ENCODE peak calls at places on chromosomes 16 and 17, in nine cellular contexts. T is thoracic aorta; K is adipocyte; W is breast epithelium; M is mucosa of descending colon; Z is CD8-positive, alpha-beta T cell; B is astrocyte; F is psoas muscle; A is BE2C. I is an unnamed sample.

GRCh38 chr17:74761419-74761818 is 13.0 kb downstream of the NHERF1 start:
- DNase-seq in Z (no peak), W (no peak), A (no peak), K (no peak), T (no peak), B (no peak), M (no peak), F (no peak), I (no peak)

GRCh38 chr16:74743668-74744299 is 30.8 kb downstream of the FA2H start:
- DNase-seq in F (no peak), B (peak; percentile 55), M (peak; percentile 100), A (peak; percentile 50), K (peak; percentile 50), T (no peak), Z (no peak), W (no peak), I (peak; percentile 30)

GRCh38 chr16:56478228-56479049 is 27.1 kb downstream of the OGFOD1 start:
- DNase-seq in M (no peak), Z (no peak), B (no peak), A (no peak), T (no peak), F (no peak), K (peak; percentile 15), W (no peak), I (no peak)

GRCh38 chr17:64938925-64939474 is 19.7 kb upstream of the LRRC37A3 start:
- DNase-seq in K (peak; percentile 25), T (no peak), F (peak; percentile 59), W (no peak), B (no peak), M (peak; percentile 73), Z (peak; percentile 59), A (peak; percentile 54), I (no peak)

GRCh38 chr16:3902731-3903130 is 22.2 kb upstream of the CREBBP start:
- DNase-seq in K (no peak), Z (no peak), T (no peak), A (no peak), M (no peak), F (no peak), W (no peak), B (no peak), I (no peak)

GRCh38 chr17:39591958-39592954 is 15.5 kb downstream of the NEUROD2 start:
- DNase-seq in F (no peak), Z (no peak), M (peak; percentile 84), W (no peak), A (no peak), K (peak; percentile 62), B (peak; percentile 36), T (no peak), I (no peak)

GRCh38 chr17:58091024-58091567 is 7.9 kb downstream of the DYNLL2 start:
- DNase-seq in M (no peak), F (no peak), W (no peak), B (no peak), K (no peak), A (no peak), T (no peak), Z (no peak), I (no peak)

GRCh38 chr16:4465977-4466779 is 8.2 kb downstream of the NMRAL1 start:
- DNase-seq in Z (peak; percentile 78), T (no peak), B (no peak), M (peak; percentile 30), F (no peak), K (no peak), A (no peak), W (no peak), I (no peak)

GRCh38 chr17:34024303-34025178 is 230.5 kb upstream of the CCL2 start:
- DNase-seq in M (no peak), K (no peak), B (no peak), F (no peak), T (no peak), W (no peak), A (no peak), Z (no peak), I (no peak)

GRCh38 chr17:44024271-44024663 is 9.5 kb upstream of the TMEM101 start:
- DNase-seq in M (no peak), T (no peak), B (no peak), W (no peak), Z (no peak), A (peak; percentile 87), F (no peak), K (no peak), I (no peak)

GRCh38 chr16:53933407-53933806 is 229.5 kb downstream of the FTO start:
- DNase-seq in T (no peak), F (no peak), K (no peak), B (no peak), M (no peak), Z (no peak), W (no peak), A (no peak), I (no peak)

GRCh38 chr16:50644730-50645129 is 36.4 kb downstream of the SNX20 start:
- DNase-seq in W (no peak), F (no peak), A (no peak), T (no peak), M (peak; percentile 24), B (peak; percentile 12), Z (peak; percentile 69), K (peak; percentile 30), I (no peak)

GRCh38 chr16:81521141-81521626 is 76.6 kb downstream of the CMIP start:
- DNase-seq in A (no peak), W (no peak), F (no peak), Z (peak; percentile 87), T (no peak), M (peak; percentile 66), K (no peak), B (no peak), I (no peak)

DNA sequence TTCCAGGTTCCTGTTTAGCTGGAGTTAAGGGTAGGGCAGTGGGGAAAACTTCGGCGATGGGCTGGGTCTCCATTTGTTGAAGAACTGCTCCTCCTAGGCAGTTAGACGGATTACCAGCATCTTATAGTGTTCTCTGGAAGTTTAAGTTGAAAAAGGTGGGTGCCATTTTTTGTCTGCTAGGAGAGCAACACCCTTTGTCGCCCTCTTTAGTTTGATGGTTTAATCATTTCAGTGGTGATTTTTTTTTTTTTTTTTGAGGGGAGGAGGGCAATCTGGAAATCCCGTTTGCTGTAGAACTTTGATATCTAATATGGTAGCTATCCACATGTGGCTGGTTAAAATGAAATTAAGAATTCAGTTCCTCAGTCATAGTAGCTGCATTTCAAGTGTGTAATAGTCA is 4.1 kb downstream of the UBFD1 start:
- DNase-seq in Z (no peak), M (no peak), B (no peak), A (no peak), K (no peak), F (no peak), T (no peak), W (no peak), I (no peak)
- H3K36me3 ChIP-seq in Z (peaks cover 34% of the 10 kb centered on the region), M (peaks cover 4% of the 10 kb centered on the region), B (peaks cover 60% of the 10 kb centered on the region), A (peaks cover 69% of the 10 kb centered on the region), K (peaks cover 72% of the 10 kb centered on the region), F (peaks cover 23% of the 10 kb centered on the region), T (peaks cover 62% of the 10 kb centered on the region), W (peaks cover 6% of the 10 kb centered on the region), I (peaks cover 75% of the 10 kb centered on the region)

DNA sequence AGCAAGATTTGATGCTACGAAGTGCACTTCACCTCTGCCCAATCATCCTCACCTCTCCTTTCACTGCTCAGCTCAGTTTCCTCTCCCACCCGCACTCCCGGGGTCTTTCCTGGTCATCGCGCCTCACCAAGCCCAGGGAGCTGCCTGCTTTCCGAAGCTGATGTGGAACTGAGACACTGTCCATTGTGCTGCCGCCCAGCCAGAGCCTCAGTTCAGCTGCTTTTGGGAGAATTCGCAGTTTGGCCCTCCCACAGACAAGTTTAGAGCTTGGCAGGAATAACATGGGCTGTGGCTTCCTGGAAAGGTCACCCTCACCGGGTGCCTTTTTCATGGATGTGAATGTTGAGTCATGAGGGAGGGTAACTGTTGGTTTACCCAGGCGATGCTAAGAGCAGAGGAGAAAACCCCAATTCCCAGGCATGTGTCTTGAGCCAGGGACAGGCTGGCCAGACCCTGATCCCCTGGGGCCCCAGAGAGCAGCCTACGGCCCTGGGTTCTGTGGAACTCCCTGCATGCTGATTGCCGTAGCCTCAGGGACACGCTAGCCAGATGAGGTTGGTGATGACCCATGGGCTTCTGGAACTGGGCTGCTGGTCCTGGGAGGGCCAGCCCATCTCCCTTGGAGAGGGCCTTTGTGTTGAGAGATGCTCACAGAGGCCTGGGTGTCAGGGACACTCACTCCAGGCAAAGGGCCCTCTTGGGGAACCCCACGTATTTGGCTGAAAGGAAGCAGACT is 1687.5 kb downstream of the TP53TG3F start:
- DNase-seq in F (no peak), M (no peak), W (no peak), A (no peak), T (no peak), Z (peak; percentile 42), K (no peak), B (no peak), I (no peak)
- H3K9me3 ChIP-seq in F (no peaks in the 10 kb centered on the region), M (peaks cover 92% of the 10 kb centered on the region), W (peaks cover 49% of the 10 kb centered on the region), A (peaks cover 8% of the 10 kb centered on the region), T (no peaks in the 10 kb centered on the region), Z (no peaks in the 10 kb centered on the region), K (no peaks in the 10 kb centered on the region), B (peaks cover 29% of the 10 kb centered on the region), I (no peaks in the 10 kb centered on the region)

DNA sequence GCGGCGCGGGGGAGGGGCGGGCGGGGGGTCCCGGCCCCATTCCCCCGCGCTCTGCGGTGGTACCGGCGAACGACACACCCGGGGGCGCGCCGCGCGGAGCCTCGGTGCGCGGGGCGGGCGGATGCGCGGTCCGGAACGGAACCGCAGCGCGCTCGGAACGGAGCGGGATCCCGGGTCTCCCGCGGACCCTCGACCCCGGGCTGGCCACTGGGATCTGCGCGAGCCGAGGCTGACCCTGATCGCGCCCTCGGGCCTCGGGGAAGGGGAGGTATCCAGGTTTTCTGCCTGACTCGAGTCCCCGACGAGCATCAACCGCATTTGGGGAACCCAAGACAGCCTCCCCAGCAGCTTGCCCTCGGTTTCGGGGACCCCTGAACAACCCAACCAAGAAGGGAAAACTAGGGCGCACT is 361 bp downstream of the BEAN1 start:
- DNase-seq in K (no peak), A (no peak), Z (no peak), F (no peak), B (no peak), M (no peak), W (no peak), T (no peak), I (no peak)
- H3K4me3 ChIP-seq in K (peak overlapping the region; percentile 65), A (no peak overlapping the region), Z (peak overlapping the region; percentile 33), F (peak overlapping the region; percentile 62), B (peak overlapping the region; percentile 30), M (no peak overlapping the region), W (peak overlapping the region; percentile 82), T (peak overlapping the region; percentile 69), I (peak overlapping the region; percentile 6)

GRCh38 chr16:66977341-66978113 is 10.9 kb upstream of the CES4A start:
- DNase-seq in B (peak; percentile 44), Z (peak; percentile 95), F (peak; percentile 92), W (peak; percentile 92), A (peak; percentile 92), K (peak; percentile 92), M (peak; percentile 96), T (peak; percentile 58), I (peak; percentile 78)

GRCh38 chr16:66973716-66974115 is 12.7 kb downstream of the CES3 start:
- DNase-seq in M (no peak), B (no peak), T (no peak), W (no peak), A (no peak), Z (no peak), K (no peak), F (no peak), I (no peak)

GRCh38 chr16:66972983-66973382 is 11.9 kb downstream of the CES3 start:
- DNase-seq in T (no peak), W (no peak), Z (no peak), A (no peak), B (no peak), K (no peak), M (no peak), F (no peak), I (no peak)

GRCh38 chr16:66976746-66977145 is 11.6 kb upstream of the CES4A start:
- DNase-seq in K (no peak), A (peak; percentile 38), Z (no peak), F (no peak), W (no peak), B (no peak), M (no peak), T (no peak), I (no peak)

GRCh38 chr16:66975302-66975893 is 13.0 kb upstream of the CES4A start:
- DNase-seq in A (no peak), W (no peak), F (no peak), B (no peak), T (no peak), M (no peak), K (no peak), Z (no peak), I (no peak)
- H3K36me3 ChIP-seq in A (no peaks in the 10 kb centered on the region), W (no peaks in the 10 kb centered on the region), F (no peaks in the 10 kb centered on the region), B (no peaks in the 10 kb centered on the region), T (no peaks in the 10 kb centered on the region), M (peaks cover 3% of the 10 kb centered on the region), K (no peaks in the 10 kb centered on the region), Z (no peaks in the 10 kb centered on the region), I (no peaks in the 10 kb centered on the region)

I was measured in HAP-1.